ENCODE peak calls at places on chromosomes 7 and 10, in six cellular contexts. Q, Z, T, B, V and L are unnamed samples.

GRCh38 chr10:89563861-89564478 is 28.6 kb upstream of the SLC16A12 start:
- DNase-seq in B (peak), Q (peak), T (peak), Z (no peak), V (no peak), L (peak)

GRCh38 chr10:94133239-94133638 is 139.5 kb downstream of the PLCE1 start:
- DNase-seq in Z (no peak), Q (peak), T (peak), V (peak), B (no peak), L (peak)

GRCh38 chr7:64300641-64301405 is 12.9 kb upstream of the ZNF736 start:
- DNase-seq in B (no peak), T (no peak), Q (no peak), Z (no peak), V (no peak), L (no peak)

GRCh38 chr10:31083765-31084184 is 52.1 kb upstream of the ZNF438 start:
- DNase-seq in T (peak), V (no peak), Q (peak), Z (no peak), B (no peak), L (peak)

GRCh38 chr10:18261063-18261462 is 120.8 kb downstream of the CACNB2 start:
- DNase-seq in T (no peak), Q (peak), B (no peak), V (no peak), Z (no peak), L (no peak)

GRCh38 chr7:143849785-143850479 is 52.0 kb downstream of the TCAF1 start:
- DNase-seq in Z (no peak), Q (no peak), V (no peak), B (no peak), T (no peak), L (no peak)

GRCh38 chr7:39686261-39686924 is 63.0 kb downstream of the RALA start:
- DNase-seq in Z (peak), B (no peak), V (no peak), Q (peak), T (peak), L (peak)

GRCh38 chr10:7445474-7446135 is 34.8 kb upstream of the SFMBT2 start:
- DNase-seq in V (no peak), Q (no peak), T (no peak), Z (no peak), B (no peak), L (no peak)

GRCh38 chr10:131876543-131876942 is 24.3 kb upstream of the PPP2R2D start:
- DNase-seq in V (no peak), Z (no peak), T (no peak), B (no peak), Q (no peak), L (no peak)

GRCh38 chr10:7119325-7120015 is 291.4 kb downstream of the SFMBT2 start:
- DNase-seq in Q (no peak), V (no peak), T (no peak), Z (no peak), B (no peak), L (peak)

GRCh38 chr10:1654811-1655356 is 82.4 kb downstream of the ADARB2 start:
- DNase-seq in Q (no peak), Z (no peak), B (no peak), V (no peak), T (no peak), L (no peak)

GRCh38 chr7:30778246-30779025 is 7.2 kb downstream of the MINDY4 start:
- DNase-seq in T (peak), Q (no peak), B (no peak), Z (peak), V (no peak), L (no peak)

GRCh38 chr10:17512341-17513001 is 58.1 kb upstream of the ST8SIA6 start:
- DNase-seq in B (no peak), V (no peak), T (peak), Z (peak), Q (peak), L (peak)

GRCh38 chr7:152588350-152588749 is 87.6 kb downstream of the XRCC2 start:
- DNase-seq in T (peak), B (no peak), V (no peak), Z (peak), Q (peak), L (peak)

GRCh38 chr10:11469575-11470391 is 141.7 kb downstream of the USP6NL start:
- DNase-seq in T (no peak), Q (no peak), Z (no peak), B (no peak), V (no peak), L (no peak)

GRCh38 chr7:139620676-139621344 is 97.3 kb downstream of the CLEC2L start:
- DNase-seq in Z (no peak), V (no peak), B (peak), Q (peak), T (peak), L (peak)

GRCh38 chr7:157501576-157501975 is 164.8 kb downstream of the DNAJB6 start:
- DNase-seq in Z (no peak), T (no peak), Q (no peak), B (no peak), V (no peak), L (no peak)

GRCh38 chr7:134429481-134429880 is 29.4 kb downstream of the AKR1B1 start:
- DNase-seq in B (no peak), Q (no peak), T (no peak), Z (no peak), V (no peak), L (no peak)

GRCh38 chr10:78973901-78974408 is 94.8 kb upstream of the ZMIZ1 start:
- DNase-seq in B (peak), Q (peak), V (peak), Z (no peak), T (peak), L (peak)